ENCODE peak calls at places on chromosomes 2 and 18, in seven cellular contexts. F, X, I, M, H, R and Q are unnamed samples.

GRCh38 chr18:63131106-63131943 is 188.2 kb downstream of the BCL2 start:
- DNase-seq in R (peak; percentile 81), F (no peak), H (no peak), X (peak; percentile 81), M (peak; percentile 68), I (peak; percentile 56), Q (peak; percentile 70)

GRCh38 chr2:19435815-19436214 is 77.4 kb upstream of the OSR1 start:
- DNase-seq in M (no peak), F (no peak), R (no peak), H (no peak), X (peak; percentile 22), I (no peak), Q (peak; percentile 5)

GRCh38 chr2:20577495-20578235 is 73.2 kb downstream of the HS1BP3 start:
- DNase-seq in R (no peak), X (peak; percentile 56), F (no peak), H (peak; percentile 94), M (no peak), I (no peak), Q (no peak)

GRCh38 chr2:97713296-97714083 is at the start of gene ZAP70:
- DNase-seq in X (no peak), H (peak; percentile 76), I (no peak), F (peak; percentile 18), R (peak; percentile 57), M (no peak), Q (no peak)

GRCh38 chr18:56121669-56122068 is 516.7 kb downstream of the TXNL1 start:
- DNase-seq in X (no peak), H (no peak), I (no peak), F (no peak), R (no peak), M (no peak), Q (no peak)

GRCh38 chr2:47520825-47521665 is 118.1 kb downstream of the MSH2 start:
- DNase-seq in I (no peak), X (peak; percentile 48), M (no peak), H (peak; percentile 79), F (peak; percentile 67), R (peak; percentile 67), Q (peak; percentile 52)

GRCh38 chr2:10325278-10326145 is 22.8 kb downstream of the HPCAL1 start:
- DNase-seq in X (no peak), I (no peak), M (peak; percentile 32), R (peak; percentile 89), F (no peak), H (no peak), Q (no peak)

GRCh38 chr2:215503381-215503780 is 67.5 kb upstream of the FN1 start:
- DNase-seq in R (no peak), M (no peak), X (peak; percentile 36), F (no peak), I (no peak), H (no peak), Q (no peak)

GRCh38 chr2:229141626-229142025 is 129.5 kb downstream of the PID1 start:
- DNase-seq in X (peak; percentile 45), R (no peak), M (no peak), I (no peak), H (no peak), F (no peak), Q (peak; percentile 80)

GRCh38 chr18:56068030-56068671 is 480.2 kb upstream of the TCF4 start:
- DNase-seq in F (no peak), R (no peak), H (no peak), X (peak; percentile 60), I (no peak), M (no peak), Q (peak; percentile 70)

GRCh38 chr2:10339647-10340592 is 37.2 kb downstream of the HPCAL1 start:
- DNase-seq in H (no peak), F (no peak), M (no peak), X (no peak), R (no peak), I (no peak), Q (no peak)

GRCh38 chr2:177131858-177132257 is 80.7 kb upstream of the HNRNPA3 start:
- DNase-seq in H (no peak), M (no peak), X (no peak), I (no peak), F (no peak), R (no peak), Q (no peak)

GRCh38 chr2:105261061-105261460 is 19.5 kb downstream of the GPR45 start:
- DNase-seq in H (no peak), I (peak; percentile 70), F (no peak), X (peak; percentile 78), M (peak; percentile 69), R (no peak), Q (peak; percentile 92)

GRCh38 chr2:214184461-214184860 is 226.4 kb upstream of the VWC2L start:
- DNase-seq in F (no peak), R (no peak), I (no peak), X (no peak), M (no peak), H (no peak), Q (no peak)

GRCh38 chr2:202494300-202494699 is 118.2 kb downstream of the BMPR2 start:
- DNase-seq in F (no peak), H (no peak), I (no peak), X (peak; percentile 36), R (no peak), M (peak; percentile 82), Q (peak; percentile 66)

GRCh38 chr2:64453710-64454315 is at the start of gene LGALSL:
- DNase-seq in H (peak; percentile 93), I (peak; percentile 89), F (peak; percentile 68), R (peak; percentile 95), M (peak; percentile 94), X (peak; percentile 30), Q (peak; percentile 29)

GRCh38 chr2:26616864-26617135 is 24.4 kb downstream of the CIB4 start:
- DNase-seq in H (no peak), F (no peak), M (no peak), R (no peak), I (no peak), X (no peak), Q (no peak)

GRCh38 chr2:151637284-151637781 is 96.9 kb downstream of the NEB start:
- DNase-seq in R (no peak), X (no peak), F (no peak), I (no peak), H (peak; percentile 71), M (no peak), Q (no peak)

GRCh38 chr18:46148810-46149209 is 44.6 kb downstream of the HAUS1 start:
- DNase-seq in H (no peak), I (peak; percentile 67), R (peak; percentile 91), M (peak; percentile 75), F (peak; percentile 46), X (peak; percentile 77), Q (peak; percentile 73)

DNA sequence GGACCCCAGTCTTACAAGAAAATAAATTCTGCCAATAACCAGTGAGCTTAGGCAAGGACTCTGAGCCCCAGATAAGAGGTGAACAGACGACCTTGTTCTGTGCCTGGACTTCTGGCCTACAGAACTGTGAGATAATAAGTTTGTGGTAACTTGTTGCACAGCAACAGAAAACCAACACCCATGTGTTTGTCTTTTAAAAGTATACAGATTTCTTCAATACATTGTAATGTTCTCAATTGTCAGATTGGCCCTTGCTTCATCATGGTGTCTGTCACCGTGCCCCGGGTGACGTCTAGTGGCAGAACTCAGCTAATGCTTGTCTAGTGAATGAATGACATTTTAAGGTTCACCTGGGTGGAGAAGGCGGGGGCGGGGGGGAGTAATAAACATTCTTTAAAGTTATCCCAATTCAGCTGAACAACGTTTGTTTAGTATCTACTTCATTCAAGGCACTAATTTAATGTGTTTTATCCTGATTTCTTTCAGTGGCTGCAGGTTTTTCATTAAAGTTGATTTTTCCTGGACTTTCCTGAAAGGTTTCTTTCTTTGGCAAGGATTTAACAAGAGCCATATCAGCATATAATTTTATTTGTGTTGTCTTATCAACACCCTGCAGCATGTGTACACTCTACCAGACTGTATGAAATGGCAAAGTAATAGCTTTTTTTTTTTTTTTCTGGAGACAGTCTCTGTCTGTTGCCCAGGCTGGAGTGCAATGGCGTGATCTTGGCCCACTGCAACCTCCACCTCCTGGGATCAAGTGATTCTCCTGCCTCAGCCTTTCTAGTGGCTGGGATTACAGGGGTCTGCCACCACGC is 123.8 kb upstream of the DLX2 start:
- DNase-seq in F (no peak), X (no peak), I (peak; percentile 68), R (no peak), H (no peak), M (peak; percentile 69), Q (no peak)
- TF ChIP-seq CTCF in F (no peak), X (no peak), I (peak; percentile 39), R (peak; percentile 22), H (peak; percentile 13), M (peak; percentile 45), Q (no peak)

DNA sequence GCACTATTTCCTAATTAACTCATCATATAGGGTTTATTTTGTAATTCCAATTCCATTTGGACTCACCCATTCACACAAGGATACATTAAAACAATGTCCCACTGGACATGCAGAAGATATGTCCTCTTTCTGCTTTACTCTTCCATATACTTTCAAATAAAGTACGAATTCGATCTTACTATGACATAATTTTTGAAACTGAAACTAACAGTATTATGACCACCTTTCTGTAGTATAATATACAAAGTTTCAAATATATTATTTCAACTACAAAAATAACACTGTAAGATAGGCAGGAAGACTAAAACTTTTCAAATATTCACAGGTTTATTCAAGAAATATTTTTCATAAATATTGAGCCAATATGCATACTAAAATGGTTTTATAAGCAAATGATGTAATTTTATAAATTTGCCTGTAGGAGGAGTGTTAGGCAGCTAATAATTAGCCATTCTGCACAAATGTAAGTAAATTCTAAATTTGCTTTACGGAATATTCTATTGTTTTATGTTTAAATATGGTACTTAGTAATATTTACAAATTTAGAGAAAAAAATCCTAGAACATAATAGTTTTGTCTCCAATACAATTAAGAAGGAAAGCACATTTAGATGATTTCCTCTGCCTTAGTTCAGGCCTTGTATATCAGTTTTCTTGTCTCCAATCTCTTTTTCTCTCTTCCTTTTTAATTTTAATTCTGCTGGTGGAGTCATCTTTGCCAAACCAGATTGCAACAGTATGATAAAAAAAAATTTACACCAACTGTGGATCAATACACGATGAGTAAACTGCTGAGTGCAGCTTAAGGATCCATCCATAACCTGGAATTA is 85.9 kb downstream of the CERKL start:
- DNase-seq in H (no peak), I (no peak), R (no peak), M (no peak), X (peak; percentile 34), F (no peak), Q (peak; percentile 31)
- TF ChIP-seq CTCF in H (no peak), I (no peak), R (peak; percentile 44), M (no peak), X (peak; percentile 45), F (peak; percentile 37), Q (peak; percentile 43)

GRCh38 chr2:189557373-189557772 is 23.2 kb downstream of the SLC40A1 start:
- DNase-seq in X (no peak), I (no peak), M (no peak), F (no peak), H (no peak), R (no peak), Q (no peak)
- TF ChIP-seq CTCF in X (no peak), I (no peak), M (no peak), F (no peak), H (no peak), R (no peak), Q (no peak)

DNA sequence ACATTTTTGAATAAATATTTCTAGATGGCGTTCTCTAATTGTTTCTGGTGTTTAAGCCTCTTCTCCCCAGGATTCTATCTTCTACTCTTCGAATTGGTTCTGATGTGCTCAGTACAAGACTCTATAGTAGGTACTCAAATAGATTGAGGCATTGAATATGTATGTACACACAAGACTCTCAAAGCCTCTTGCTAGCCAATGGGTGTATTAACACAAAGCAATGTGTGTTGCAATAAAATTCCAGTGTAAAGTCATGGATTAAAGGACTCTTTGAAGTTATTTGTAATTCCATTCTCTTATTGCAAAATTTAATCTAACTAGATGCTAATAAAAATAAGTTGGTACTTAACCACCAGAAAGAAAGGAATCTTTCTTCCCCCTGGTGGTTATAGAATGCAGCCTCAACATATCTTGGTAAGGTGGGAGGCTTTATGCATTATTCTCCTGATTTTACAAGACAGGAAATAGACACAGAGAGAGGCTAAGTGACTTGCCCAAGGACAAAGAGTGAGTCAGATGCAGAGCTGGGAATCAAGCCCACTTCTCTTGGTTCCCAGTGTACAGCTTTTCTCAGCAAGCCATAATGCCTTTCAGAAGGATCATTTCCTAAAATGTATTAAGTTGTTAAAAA is 18.1 kb downstream of the LRP1B start:
- DNase-seq in H (no peak), F (no peak), X (peak; percentile 17), I (peak; percentile 10), M (no peak), R (no peak), Q (peak; percentile 95)
- TF ChIP-seq CTCF in H (no peak), F (peak; percentile 54), X (no peak), I (no peak), M (peak; percentile 15), R (peak; percentile 67), Q (peak; percentile 64)